ENCODE peak calls at places on chromosomes 7 and 10, in six cellular contexts. J is GM12878, G is Panc1, U is HCT116, X is K562, O is HepG2. A is an unnamed sample.

GRCh38 chr7:96976106-96976505 is 29.2 kb upstream of the DLX6 start:
- DNase-seq in O (no peak), X (no peak), G (no peak), J (no peak), U (no peak), A (no peak)

GRCh38 chr7:28774529-28775057 is 183.5 kb downstream of the TRIL start:
- DNase-seq in X (no peak), O (no peak), U (no peak), J (no peak), G (no peak), A (no peak)

GRCh38 chr7:91843831-91844230 is 36.7 kb downstream of the MTERF1 start:
- DNase-seq in X (no peak), O (no peak), U (no peak), J (peak; percentile 5), G (no peak), A (no peak)

GRCh38 chr10:118871244-118871865 is 116.6 kb upstream of the CACUL1 start:
- DNase-seq in U (no peak), G (no peak), O (no peak), X (no peak), J (no peak), A (no peak)

GRCh38 chr7:111224354-111225231 is 133.7 kb downstream of the LRRN3 start:
- DNase-seq in U (no peak), J (no peak), O (no peak), G (no peak), X (no peak), A (no peak)

GRCh38 chr7:24825931-24826661 is 68.8 kb upstream of the GSDME start:
- DNase-seq in U (peak; percentile 93), X (peak; percentile 60), J (no peak), O (peak; percentile 99), G (no peak), A (no peak)

GRCh38 chr10:132011027-132011426 is 29.3 kb upstream of the BNIP3 start:
- DNase-seq in O (no peak), J (no peak), U (no peak), G (no peak), X (no peak), A (no peak)

GRCh38 chr10:11882646-11883375 is 59.7 kb downstream of the PROSER2 start:
- DNase-seq in G (no peak), O (no peak), J (no peak), X (no peak), U (no peak), A (no peak)

GRCh38 chr7:71521506-71521905 is 389.6 kb downstream of the GALNT17 start:
- DNase-seq in G (no peak), X (no peak), O (no peak), U (no peak), J (no peak), A (no peak)

GRCh38 chr7:136116186-136116585 is 139.0 kb upstream of the MTPN start:
- DNase-seq in G (no peak), J (no peak), O (no peak), U (no peak), X (no peak), A (peak; percentile 27)

GRCh38 chr10:124376411-124376810 is 42.3 kb downstream of the OAT start:
- DNase-seq in X (no peak), G (no peak), O (no peak), J (no peak), U (no peak), A (no peak)
- TF ChIP-seq SIN3A in X (no peak), G (no peak), O (no peak), J (no peak), U (no peak), A (no peak)

GRCh38 chr10:15743443-15743842 is 23.7 kb upstream of the ITGA8 start:
- DNase-seq in U (no peak), J (no peak), G (no peak), O (no peak), X (no peak), A (no peak)

GRCh38 chr10:15744217-15744865 is 24.6 kb upstream of the ITGA8 start:
- DNase-seq in U (peak; percentile 66), J (no peak), G (peak; percentile 13), X (peak; percentile 67), O (peak; percentile 64), A (peak; percentile 37)

GRCh38 chr10:15742102-15742501 is 22.4 kb upstream of the ITGA8 start:
- DNase-seq in U (no peak), O (no peak), X (no peak), G (no peak), J (no peak), A (no peak)

GRCh38 chr10:15740261-15740660 is 20.5 kb upstream of the ITGA8 start:
- DNase-seq in G (no peak), J (no peak), O (no peak), U (no peak), X (no peak), A (no peak)

GRCh38 chr10:15742831-15743230 is 23.1 kb upstream of the ITGA8 start:
- DNase-seq in U (no peak), O (no peak), X (no peak), G (no peak), J (no peak), A (no peak)
- TF ChIP-seq SIN3A in U (no peak), O (no peak), X (no peak), G (no peak), J (no peak), A (no peak)

GRCh38 chr10:70578371-70578947 is 24.1 kb downstream of the PRF1 start:
- DNase-seq in X (no peak), G (no peak), U (peak; percentile 100), J (peak; percentile 95), O (peak; percentile 68), A (no peak)
- TF ChIP-seq SIN3A in X (no peak), G (no peak), U (peak; percentile 85), J (no peak), O (no peak), A (no peak)

GRCh38 chr7:37491919-37492694 is 43.4 kb upstream of the ELMO1 start:
- DNase-seq in J (no peak), X (no peak), O (no peak), U (no peak), G (no peak), A (no peak)
- TF ChIP-seq SIN3A in J (no peak), X (no peak), O (no peak), U (no peak), G (no peak), A (no peak)